ENCODE peak calls at places on chromosomes 1 and 21, in four cellular contexts. V, E, Q and U are unnamed samples.

GRCh38 chr1:8678688-8679410 is 138.6 kb downstream of the RERE start:
- DNase-seq in Q (no peak), E (no peak), V (no peak), U (no peak)

GRCh38 chr1:30618335-30618747 is 105.0 kb downstream of the MATN1 start:
- DNase-seq in Q (no peak), V (no peak), E (no peak), U (no peak)

GRCh38 chr1:244710474-244711062 is 57.6 kb downstream of the DESI2 start:
- DNase-seq in V (no peak), Q (no peak), E (no peak), U (no peak)

GRCh38 chr1:113929750-113930498 is 800 bp downstream of the HIPK1 start:
- DNase-seq in Q (peak; percentile 70), V (no peak), E (peak; percentile 76), U (peak; percentile 82)

GRCh38 chr1:86779308-86780191 is 75.2 kb downstream of the SH3GLB1 start:
- DNase-seq in V (no peak), Q (no peak), E (no peak), U (no peak)

GRCh38 chr1:53934170-53934765 is 11.2 kb downstream of the IFT25 start:
- DNase-seq in Q (no peak), E (no peak), V (no peak), U (no peak)

GRCh38 chr1:116330342-116330652 is 42.7 kb upstream of the ATP1A1 start:
- DNase-seq in Q (no peak), V (no peak), E (no peak), U (no peak)

GRCh38 chr1:222335586-222335985 is 212.3 kb downstream of the HHIPL2 start:
- DNase-seq in V (no peak), E (no peak), Q (no peak), U (no peak)

GRCh38 chr21:42317826-42318746 is 2.9 kb upstream of the TFF3 start:
- DNase-seq in Q (peak; percentile 41), E (peak; percentile 45), V (no peak), U (peak; percentile 71)

GRCh38 chr21:43361493-43362296 is 65.2 kb downstream of the SIK1 start:
- DNase-seq in V (no peak), E (peak; percentile 83), Q (peak; percentile 86), U (no peak)

GRCh38 chr1:109239580-109240068 is 9.7 kb upstream of the CELSR2 start:
- DNase-seq in V (no peak), Q (peak; percentile 60), E (peak; percentile 66), U (no peak)

GRCh38 chr21:29190920-29191319 is 60.5 kb downstream of the MAP3K7CL start:
- DNase-seq in E (no peak), V (no peak), Q (no peak), U (no peak)

GRCh38 chr21:25572895-25573310 is 34.4 kb downstream of the MRPL39 start:
- DNase-seq in E (no peak), Q (no peak), V (no peak), U (no peak)

GRCh38 chr1:27031235-27032118 is 18.8 kb upstream of the TENT5B start:
- DNase-seq in E (peak; percentile 93), V (peak; percentile 77), Q (peak; percentile 81), U (peak; percentile 92)

GRCh38 chr1:7526196-7526866 is 244.8 kb upstream of the VAMP3 start:
- DNase-seq in V (no peak), E (no peak), Q (no peak), U (no peak)

GRCh38 chr1:46244656-46245371 is 2.7 kb upstream of the RAD54L start:
- DNase-seq in E (no peak), V (no peak), Q (no peak), U (no peak)

GRCh38 chr1:24027838-24028468 is 47.8 kb upstream of the SRSF10 start:
- DNase-seq in E (no peak), V (no peak), Q (no peak), U (no peak)

GRCh38 chr1:81670286-81670685 is 130.4 kb upstream of the ADGRL2 start:
- DNase-seq in Q (peak; percentile 76), V (peak; percentile 35), E (peak; percentile 82), U (no peak)

GRCh38 chr21:35400233-35400939 is 351.3 kb upstream of the RUNX1 start:
- DNase-seq in E (no peak), Q (peak; percentile 48), V (no peak), U (no peak)

GRCh38 chr1:175176246-175176645 is 16.3 kb downstream of the KIAA0040 start:
- DNase-seq in V (no peak), Q (no peak), E (no peak), U (no peak)

GRCh38 chr1:44807364-44808062 is 362 bp upstream of the DYNLT4 start:
- DNase-seq in E (peak; percentile 98), Q (peak; percentile 99), V (peak; percentile 97), U (peak; percentile 99)

GRCh38 chr1:199173356-199173755 is 534.5 kb downstream of the PTPRC start:
- DNase-seq in V (no peak), E (no peak), Q (no peak), U (no peak)

GRCh38 chr1:219385786-219386427 is 212.2 kb downstream of the LYPLAL1 start:
- DNase-seq in E (no peak), V (no peak), Q (no peak), U (no peak)

GRCh38 chr1:4585216-4585615 is 69.2 kb upstream of the AJAP1 start:
- DNase-seq in Q (no peak), V (no peak), E (no peak), U (peak; percentile 47)

GRCh38 chr1:202133016-202133415 is 10.3 kb downstream of the GPR37L1 start:
- DNase-seq in V (peak; percentile 63), Q (no peak), E (peak; percentile 77), U (no peak)

GRCh38 chr1:114164840-114165543 is 11.3 kb upstream of the SYT6 start:
- DNase-seq in E (no peak), V (no peak), Q (no peak), U (no peak)

GRCh38 chr1:54709547-54710292 is 5.9 kb upstream of the TTC4 start:
- DNase-seq in V (no peak), E (no peak), Q (no peak), U (no peak)

GRCh38 chr1:196180847-196181593 is 427.2 kb downstream of the KCNT2 start:
- DNase-seq in V (no peak), E (no peak), Q (no peak), U (no peak)

GRCh38 chr1:36287595-36287994 is 18.6 kb upstream of the SH3D21 start:
- DNase-seq in Q (no peak), E (no peak), V (no peak), U (no peak)

GRCh38 chr1:36286802-36287201 is 19.4 kb upstream of the SH3D21 start:
- DNase-seq in E (no peak), V (no peak), Q (no peak), U (no peak)

GRCh38 chr1:36284061-36284460 is 22.1 kb upstream of the SH3D21 start:
- DNase-seq in Q (no peak), V (no peak), E (no peak), U (no peak)

GRCh38 chr1:36284517-36284916 is 21.7 kb upstream of the SH3D21 start:
- DNase-seq in V (no peak), Q (no peak), E (no peak), U (no peak)

DNA sequence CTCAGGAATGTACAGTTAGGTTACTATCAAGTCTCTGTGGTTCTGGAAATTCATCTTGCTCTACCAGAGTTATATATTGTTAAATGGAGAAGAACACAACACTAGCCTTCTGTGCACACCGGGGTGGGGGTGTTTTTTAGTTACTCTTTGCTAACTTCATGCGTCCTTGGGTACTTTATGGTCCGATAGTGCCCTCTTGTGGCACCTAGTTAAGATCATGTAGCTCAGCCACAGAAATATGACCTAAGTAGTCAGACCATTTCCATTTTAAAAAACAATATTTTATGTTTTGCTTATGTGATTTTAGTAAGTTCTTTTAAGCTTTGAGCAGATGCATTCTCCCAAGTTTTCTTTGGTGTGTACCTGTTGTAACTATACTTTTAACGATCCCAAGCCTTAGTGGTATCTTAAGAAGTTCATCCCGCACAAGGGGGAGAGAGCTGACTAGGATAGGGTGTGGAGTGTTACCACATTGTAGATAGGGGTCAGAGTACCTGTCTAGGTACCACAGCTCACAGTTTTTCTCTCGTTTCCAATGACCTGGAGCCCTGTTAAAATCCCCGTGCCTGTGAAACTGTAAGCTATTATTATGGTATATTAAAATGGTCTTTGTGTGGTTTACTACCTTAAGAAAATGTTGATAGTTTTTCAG is 20.6 kb upstream of the SH3D21 start:
- DNase-seq in V (peak; percentile 49), Q (peak; percentile 87), E (peak; percentile 82), U (no peak)
- H3K27ac ChIP-seq in V (no peak overlapping the region), Q (no peak overlapping the region), E (peak overlapping the region; percentile 20), U (peak overlapping the region; percentile 23)

DNA sequence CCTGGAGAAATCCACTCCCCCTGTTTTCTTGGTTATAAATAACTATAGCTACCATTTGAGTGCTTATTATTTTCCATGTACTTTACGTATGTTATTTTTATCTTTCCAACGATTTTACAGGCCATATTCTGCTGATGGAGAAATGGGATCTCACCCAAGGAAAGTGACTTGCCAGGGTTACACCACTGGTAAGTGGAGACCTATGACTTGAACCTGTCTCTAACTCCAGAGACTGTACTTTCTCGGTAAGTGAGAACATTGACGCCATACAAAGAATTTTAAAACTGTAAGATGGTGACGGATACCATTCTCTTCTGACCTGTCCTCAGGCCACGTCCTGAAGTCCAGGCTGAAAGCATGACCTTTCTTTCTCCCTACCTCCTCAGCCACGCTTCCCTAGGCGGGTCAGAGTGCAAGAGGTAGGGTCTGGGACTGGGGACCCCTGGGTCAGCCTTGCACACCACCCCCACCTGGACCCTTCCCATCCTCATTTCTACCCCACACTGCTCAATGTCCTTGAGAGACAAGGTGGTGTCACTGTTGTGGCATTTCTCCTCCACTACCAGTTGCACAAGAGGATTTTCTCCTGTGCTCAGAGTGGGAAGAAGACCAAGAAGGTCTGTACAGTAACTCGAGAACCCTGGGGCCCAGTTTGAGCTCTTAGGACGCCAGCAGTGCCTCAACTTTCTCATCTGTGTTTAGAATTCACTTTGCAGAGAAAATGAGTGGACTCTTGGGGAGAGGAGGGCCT is 49.2 kb upstream of the CD34 start:
- DNase-seq in Q (no peak), V (no peak), E (no peak), U (no peak)
- H3K27ac ChIP-seq in Q (no peak overlapping the region), V (peak overlapping the region; percentile 85), E (peak overlapping the region; percentile 90), U (peak overlapping the region; percentile 92)

DNA sequence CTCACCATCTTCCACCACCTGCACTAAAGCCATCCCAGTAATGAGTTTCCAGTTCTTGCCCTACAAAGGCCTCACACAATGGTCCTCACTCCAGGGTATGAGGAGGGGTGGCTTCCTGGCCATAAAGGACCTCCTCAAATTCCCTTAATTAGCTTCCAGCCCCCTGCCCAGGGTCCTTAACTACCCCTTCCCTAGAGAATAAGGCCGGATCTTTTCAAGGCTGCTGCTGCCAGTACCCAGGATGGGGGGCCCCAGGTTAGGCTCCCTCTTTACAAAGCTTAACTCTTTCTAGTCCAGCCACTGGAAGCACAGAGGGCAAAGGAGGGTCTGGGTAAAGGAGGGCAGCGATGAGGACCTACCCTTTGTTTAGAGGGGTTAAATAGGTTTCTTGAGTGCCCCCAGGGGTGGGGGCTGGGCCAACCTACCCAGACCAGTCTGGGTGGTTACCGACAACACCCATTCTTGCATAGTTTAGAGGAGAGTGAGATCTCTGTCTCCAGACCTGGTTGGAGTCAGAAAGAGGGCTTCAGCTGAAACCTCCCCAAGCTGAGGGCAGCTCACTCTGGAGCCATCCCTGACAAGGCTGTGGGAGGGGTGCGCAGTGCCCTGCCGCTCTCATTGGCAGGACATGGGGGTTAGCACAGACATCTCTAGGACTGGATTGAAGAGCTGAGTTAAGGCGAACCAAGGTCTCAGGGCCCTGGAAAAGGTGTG is 7.1 kb downstream of the BLACAT1 start:
- DNase-seq in E (no peak), V (no peak), Q (no peak), U (no peak)
- H3K27ac ChIP-seq in E (no peak overlapping the region), V (no peak overlapping the region), Q (no peak overlapping the region), U (no peak overlapping the region)

DNA sequence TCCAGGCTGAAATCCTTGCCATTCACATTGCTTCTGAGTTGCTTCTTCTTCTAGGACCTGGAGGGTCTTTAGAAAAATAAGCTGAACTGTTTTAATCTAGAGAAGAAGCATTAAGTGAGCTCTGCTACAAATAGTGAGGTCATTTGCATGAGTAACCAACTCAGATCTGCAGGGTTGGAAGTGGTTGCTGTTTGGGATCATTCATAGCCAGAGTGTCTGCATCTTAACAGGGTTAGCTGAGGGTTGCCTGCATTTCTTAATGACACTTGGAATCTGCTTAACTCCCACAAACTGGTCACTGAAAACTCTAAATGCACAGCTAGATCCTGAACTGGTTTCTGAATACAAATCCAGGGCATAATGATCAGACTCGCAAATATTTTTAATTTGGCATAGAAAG is 9.9 kb downstream of the CNIH3 start:
- DNase-seq in V (no peak), E (no peak), Q (no peak), U (no peak)
- H3K27ac ChIP-seq in V (no peak overlapping the region), E (no peak overlapping the region), Q (no peak overlapping the region), U (no peak overlapping the region)